ENCODE peak calls at places on chromosome 7, in nine cellular contexts. U, E, I, X, G, Y, R, Q and J are unnamed samples.
A peak's percentile ranks its signal among the peaks of the same experiment; 100 is the strongest.

GRCh38 chr7:94395141-94396041 is 696 bp downstream of the COL1A2 start:
- DNase-seq in U (peak; percentile 87), E (no peak), I (peak; percentile 94), X (no peak), G (no peak), Y (peak; percentile 57), R (peak; percentile 33), Q (peak; percentile 18), J (peak; percentile 55)

GRCh38 chr7:1210321-1210978 is 22.2 kb upstream of the UNCX start:
- DNase-seq in U (no peak), E (no peak), I (peak; percentile 23), X (no peak), G (no peak), Y (no peak), R (peak; percentile 9), Q (no peak), J (no peak)

GRCh38 chr7:144830024-144830785 is 5.6 kb downstream of the TPK1 start:
- DNase-seq in U (peak; percentile 25), E (no peak), I (no peak), X (no peak), G (no peak), Y (no peak), R (no peak), Q (no peak), J (no peak)

GRCh38 chr7:26062240-26062603 is 89.8 kb upstream of the NFE2L3 start:
- DNase-seq in U (no peak), E (no peak), I (no peak), X (no peak), G (no peak), Y (no peak), R (no peak), Q (no peak), J (no peak)

GRCh38 chr7:142760071-142760642 is 10.6 kb upstream of the PRSS2 start:
- DNase-seq in U (no peak), E (no peak), I (peak; percentile 14), X (no peak), G (no peak), Y (no peak), R (peak; percentile 14), Q (no peak), J (no peak)

GRCh38 chr7:45136106-45137060 is 21.2 kb upstream of the RAMP3 start:
- DNase-seq in U (peak; percentile 74), E (no peak), I (peak; percentile 83), X (no peak), G (peak; percentile 40), Y (peak; percentile 81), R (peak; percentile 71), Q (no peak), J (peak; percentile 43)

GRCh38 chr7:130429019-130429418 is 11.8 kb downstream of the CEP41 start:
- DNase-seq in U (no peak), E (no peak), I (no peak), X (no peak), G (no peak), Y (no peak), R (no peak), Q (no peak), J (no peak)

GRCh38 chr7:81447351-81447952 is 322.4 kb downstream of the HGF start:
- DNase-seq in U (peak; percentile 50), E (no peak), I (peak; percentile 78), X (no peak), G (no peak), Y (no peak), R (no peak), Q (no peak), J (no peak)

GRCh38 chr7:131600578-131600977 is 44.1 kb upstream of the PODXL start:
- DNase-seq in U (no peak), E (no peak), I (peak; percentile 18), X (no peak), G (no peak), Y (no peak), R (no peak), Q (no peak), J (no peak)

GRCh38 chr7:80372415-80372814 is 139.4 kb downstream of the GNAT3 start:
- DNase-seq in U (peak; percentile 76), E (no peak), I (peak; percentile 30), X (no peak), G (no peak), Y (no peak), R (no peak), Q (no peak), J (no peak)

GRCh38 chr7:112484671-112485097 is 3.9 kb downstream of the LSMEM1 start:
- DNase-seq in U (peak; percentile 88), E (no peak), I (peak; percentile 86), X (no peak), G (peak; percentile 80), Y (no peak), R (no peak), Q (no peak), J (no peak)

GRCh38 chr7:92634924-92635519 is 44.8 kb upstream of the FAM133B start:
- DNase-seq in U (peak; percentile 85), E (no peak), I (peak; percentile 55), X (no peak), G (no peak), Y (peak; percentile 63), R (no peak), Q (no peak), J (no peak)

GRCh38 chr7:24573554-24574338 is 494 bp downstream of the PALS2 start:
- DNase-seq in U (peak; percentile 65), E (peak; percentile 86), I (peak; percentile 59), X (no peak), G (peak; percentile 86), Y (peak; percentile 83), R (no peak), Q (peak; percentile 18), J (peak; percentile 67)

GRCh38 chr7:99369767-99370353 is 4.7 kb upstream of the ARPC1B start:
- DNase-seq in U (no peak), E (no peak), I (peak; percentile 57), X (no peak), G (no peak), Y (no peak), R (no peak), Q (no peak), J (no peak)